ENCODE peak calls at places on chromosomes 6 and 20, in four cellular contexts. T is A549, N is sigmoid colon, I is K562. X is an unnamed sample.

GRCh38 chr6:4100655-4101054 is 21.7 kb upstream of the FAM217A start:
- DNase-seq in I (peak; percentile 21), N (no peak), T (no peak), X (no peak)

GRCh38 chr6:90000864-90001731 is 106.8 kb downstream of the GJA10 start:
- DNase-seq in T (no peak), N (no peak), I (peak; percentile 52), X (peak; percentile 20)

GRCh38 chr6:152632383-152632782 is 4.8 kb downstream of the SYNE1 start:
- DNase-seq in N (no peak), T (no peak), I (no peak), X (no peak)

GRCh38 chr6:15220062-15220461 is 25.8 kb upstream of the JARID2 start:
- DNase-seq in N (no peak), I (no peak), T (no peak), X (no peak)

GRCh38 chr6:4446982-4447381 is 311.6 kb upstream of the ECI2 start:
- DNase-seq in I (no peak), N (no peak), T (no peak), X (no peak)

GRCh38 chr6:137715589-137716045 is 151.4 kb upstream of the TNFAIP3 start:
- DNase-seq in I (no peak), N (no peak), T (no peak), X (no peak)

GRCh38 chr6:84825461-84825860 is 61.1 kb upstream of the TBX18 start:
- DNase-seq in N (no peak), T (no peak), I (peak; percentile 26), X (no peak)

GRCh38 chr6:101083533-101084172 is 202.5 kb upstream of the ASCC3 start:
- DNase-seq in T (peak; percentile 21), N (no peak), I (no peak), X (no peak)

GRCh38 chr6:170584954-170585498 is 589 bp upstream of the PDCD2 start:
- DNase-seq in T (no peak), I (no peak), N (no peak), X (peak; percentile 19)

GRCh38 chr6:25883991-25884390 is 9.9 kb upstream of the SLC17A3 start:
- DNase-seq in T (peak; percentile 6), I (no peak), N (no peak), X (no peak)

GRCh38 chr6:18100296-18100695 is 22.2 kb downstream of the NHLRC1 start:
- DNase-seq in T (no peak), N (no peak), I (no peak), X (no peak)

GRCh38 chr20:13024581-13024980 is 15.8 kb downstream of the SPTLC3 start:
- DNase-seq in T (no peak), N (no peak), I (no peak), X (no peak)

GRCh38 chr6:127420558-127420957 is 38.6 kb downstream of the KIAA0408 start:
- DNase-seq in I (peak; percentile 80), T (peak; percentile 71), N (peak; percentile 85), X (peak; percentile 64)

GRCh38 chr6:68958327-68958726 is 323.2 kb downstream of the ADGRB3 start:
- DNase-seq in T (no peak), I (peak; percentile 9), N (no peak), X (no peak)

GRCh38 chr20:8066662-8067061 is 47.1 kb upstream of the TMX4 start:
- DNase-seq in N (no peak), I (no peak), T (no peak), X (no peak)

GRCh38 chr6:154249499-154250298 is 106.9 kb downstream of the IPCEF1 start:
- DNase-seq in I (no peak), N (no peak), T (no peak), X (no peak)

GRCh38 chr20:56257604-56258003 is 9.1 kb downstream of the MC3R start:
- DNase-seq in I (no peak), N (no peak), T (no peak), X (no peak)

GRCh38 chr6:170178561-170179477 is 112.1 kb downstream of the DLL1 start:
- DNase-seq in T (no peak), I (no peak), N (peak; percentile 66), X (peak; percentile 51)

GRCh38 chr20:31838646-31839292 is 6.6 kb downstream of the FOXS1 start:
- DNase-seq in N (peak; percentile 34), I (peak; percentile 36), T (no peak), X (no peak)

GRCh38 chr6:81553246-81553645 is 199.2 kb downstream of the TENT5A start:
- DNase-seq in N (no peak), I (no peak), T (no peak), X (no peak)

GRCh38 chr20:32454164-32455145 is 96.3 kb downstream of the ASXL1 start:
- DNase-seq in T (no peak), I (no peak), N (peak; percentile 58), X (no peak)

GRCh38 chr6:114998492-114998891 is 655.7 kb upstream of the HS3ST5 start:
- DNase-seq in N (no peak), I (no peak), T (no peak), X (no peak)

GRCh38 chr6:139376604-139377218 is 2.3 kb upstream of the CITED2 start:
- DNase-seq in T (peak; percentile 8), N (peak; percentile 86), I (peak; percentile 41), X (peak; percentile 61)

GRCh38 chr6:57313711-57314471 is 3.5 kb upstream of the PRIM2 start:
- DNase-seq in N (peak; percentile 91), T (peak; percentile 38), I (peak; percentile 9), X (peak; percentile 45)

GRCh38 chr6:31659649-31660223 is 842 bp downstream of the C6orf47 start:
- DNase-seq in T (no peak), I (peak; percentile 69), N (no peak), X (peak; percentile 40)

GRCh38 chr20:227439-228105 is 514 bp downstream of the DEFB129 start:
- DNase-seq in I (no peak), T (no peak), N (no peak), X (no peak)

GRCh38 chr6:87049779-87050178 is 45.1 kb downstream of the CGA start:
- DNase-seq in I (no peak), N (no peak), T (no peak), X (no peak)

GRCh38 chr20:6122111-6122872 is 538 bp downstream of the FERMT1 start:
- DNase-seq in T (peak; percentile 44), N (no peak), I (no peak), X (peak; percentile 14)

GRCh38 chr6:170174771-170175643 is 115.9 kb downstream of the DLL1 start:
- DNase-seq in I (no peak), T (no peak), N (no peak), X (no peak)

GRCh38 chr20:62583424-62583920 is 58.8 kb upstream of the SLCO4A1 start:
- DNase-seq in T (no peak), N (peak; percentile 78), I (peak; percentile 18), X (no peak)

GRCh38 chr6:89475634-89476033 is 42.7 kb downstream of the ANKRD6 start:
- DNase-seq in T (no peak), N (no peak), I (no peak), X (no peak)

GRCh38 chr6:107458687-107459282 is 579 bp downstream of the PDSS2 start:
- DNase-seq in I (no peak), N (no peak), T (peak; percentile 29), X (peak; percentile 25)

GRCh38 chr20:41308290-41308691 is 9.2 kb downstream of the ZHX3 start:
- DNase-seq in T (no peak), I (no peak), N (no peak), X (no peak)

GRCh38 chr6:106360410-106360988 is at the start of gene CRYBG1:
- DNase-seq in T (peak; percentile 73), N (peak; percentile 74), I (peak; percentile 74), X (peak; percentile 86)

DNA sequence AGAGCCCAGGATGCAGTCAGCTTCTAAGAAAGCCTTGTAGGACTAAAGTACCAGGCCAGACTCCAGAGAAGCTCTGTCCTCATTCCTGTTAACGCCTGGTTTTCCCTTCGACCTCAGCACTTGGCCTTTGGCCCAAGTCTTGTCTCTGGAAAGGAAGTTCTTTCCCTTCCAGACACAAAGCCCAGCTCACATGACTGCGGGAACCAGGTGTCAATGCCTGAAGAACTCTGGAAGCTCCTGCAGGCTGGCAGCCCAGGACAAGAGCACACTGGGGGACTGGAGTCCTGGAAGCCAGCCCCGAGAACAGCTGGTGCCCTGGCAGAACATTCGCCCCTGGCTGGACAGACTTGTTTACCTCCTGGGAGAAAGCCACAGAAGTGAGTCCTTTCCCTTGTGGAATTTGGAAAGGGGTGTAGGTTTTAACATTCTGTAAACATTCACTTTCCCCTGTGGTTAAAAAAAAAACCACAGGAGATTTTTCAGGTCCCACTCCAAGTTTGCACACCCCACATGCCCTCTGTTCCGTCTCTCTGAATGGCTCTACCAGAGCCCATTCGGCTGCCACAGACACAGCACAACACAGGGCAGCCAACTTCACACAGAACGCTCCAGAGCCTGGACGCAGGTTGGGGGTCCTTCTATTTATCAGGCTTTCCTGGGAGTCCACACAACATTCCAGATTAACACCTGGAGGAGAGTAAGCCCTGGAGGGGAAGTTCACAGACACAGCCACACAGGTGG is 18.1 kb downstream of the ACSS1 start:
- DNase-seq in N (peak; percentile 99), T (no peak), I (no peak), X (peak; percentile 84)
- TF ChIP-seq EP300 in N (peak; percentile 92), T (no peak), I (no peak), X (no peak)

GRCh38 chr6:145815351-145815772 is 767 bp upstream of the FBXO30 start:
- DNase-seq in T (peak; percentile 33), I (peak; percentile 52), N (peak; percentile 71), X (no peak)

GRCh38 chr6:145815875-145816274 is 1.3 kb upstream of the FBXO30 start:
- DNase-seq in N (no peak), I (peak; percentile 34), T (no peak), X (no peak)

GRCh38 chr6:145813285-145814034 is 1.1 kb downstream of the FBXO30 start:
- DNase-seq in I (peak; percentile 72), N (no peak), T (no peak), X (no peak)

GRCh38 chr6:145814035-145814500 is 527 bp downstream of the FBXO30 start:
- DNase-seq in T (peak; percentile 4), I (peak; percentile 75), N (peak; percentile 69), X (peak; percentile 33)

GRCh38 chr6:145814501-145815350 is at the start of gene FBXO30:
- DNase-seq in T (peak; percentile 49), N (peak; percentile 91), I (peak; percentile 96), X (peak; percentile 89)
- TF ChIP-seq POLR2A in T (peak; percentile 67), N (peak; percentile 78), I (peak; percentile 92), X (peak; percentile 69)

GRCh38 chr20:59772931-59773913 is 160.2 kb downstream of the SYCP2 start:
- DNase-seq in N (peak; percentile 52), T (no peak), I (no peak), X (peak; percentile 71)
- H3K9me3 ChIP-seq in N (no peaks in the 10 kb centered on the region), T (no peaks in the 10 kb centered on the region), I (no peaks in the 10 kb centered on the region), X (no peaks in the 10 kb centered on the region)

DNA sequence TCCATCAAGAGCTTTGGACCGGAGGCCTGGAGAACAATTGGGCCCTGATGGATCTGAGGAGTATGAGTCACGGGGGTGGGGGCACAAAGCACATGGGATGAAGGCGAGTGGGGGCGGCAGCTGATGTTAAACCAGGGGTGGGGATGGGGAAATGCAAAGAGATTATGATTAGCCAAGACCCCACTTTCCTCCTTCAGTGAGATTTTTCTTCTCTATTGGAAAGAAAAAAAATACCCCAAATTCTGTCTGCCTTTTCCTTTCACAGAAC is 57.9 kb downstream of the ARHGAP40 start:
- DNase-seq in T (no peak), N (no peak), I (no peak), X (no peak)
- TF ChIP-seq EP300 in T (no peak), N (no peak), I (no peak), X (no peak)